ENCODE peak calls at places on chromosomes 4 and X, in four cellular contexts. One of them, this sample, is unnamed.

GRCh38 chr4:69054578-69055200 is 41.6 kb upstream of the UGT2B7 start:
- DNase-seq in mucosa of descending colon: no peak
- DNase-seq in brain microvascular endothelial cell: peak
- DNase-seq in astrocyte of the spinal cord: peak
- DNase-seq in this sample: no peak

GRCh38 chr4:15544196-15544730 is 74.6 kb downstream of the CC2D2A start:
- DNase-seq in mucosa of descending colon: no peak
- DNase-seq in brain microvascular endothelial cell: no peak
- DNase-seq in astrocyte of the spinal cord: no peak
- DNase-seq in this sample: no peak

GRCh38 chr4:89023140-89023539 is 33.8 kb downstream of the FAM13A start:
- DNase-seq in mucosa of descending colon: no peak
- DNase-seq in brain microvascular endothelial cell: no peak
- DNase-seq in astrocyte of the spinal cord: no peak
- DNase-seq in this sample: no peak

GRCh38 chrX:114152130-114152529 is 431.8 kb upstream of the HTR2C start:
- DNase-seq in mucosa of descending colon: no peak
- DNase-seq in brain microvascular endothelial cell: peak
- DNase-seq in astrocyte of the spinal cord: peak
- DNase-seq in this sample: no peak

GRCh38 chrX:40122487-40122886 is 24.7 kb upstream of the BCOR start:
- DNase-seq in mucosa of descending colon: no peak
- DNase-seq in brain microvascular endothelial cell: no peak
- DNase-seq in astrocyte of the spinal cord: no peak
- DNase-seq in this sample: no peak

GRCh38 chr4:1520145-1520661 is 114.0 kb upstream of the NKX1-1 start:
- DNase-seq in mucosa of descending colon: peak
- DNase-seq in brain microvascular endothelial cell: no peak
- DNase-seq in astrocyte of the spinal cord: no peak
- DNase-seq in this sample: no peak

GRCh38 chr4:133641191-133641590 is 492.1 kb downstream of the PCDH10 start:
- DNase-seq in mucosa of descending colon: no peak
- DNase-seq in brain microvascular endothelial cell: no peak
- DNase-seq in astrocyte of the spinal cord: no peak
- DNase-seq in this sample: no peak

GRCh38 chrX:124194903-124195302 is 137.6 kb upstream of the TEX13D start:
- DNase-seq in mucosa of descending colon: no peak
- DNase-seq in brain microvascular endothelial cell: no peak
- DNase-seq in astrocyte of the spinal cord: no peak
- DNase-seq in this sample: no peak

GRCh38 chrX:130155564-130155963 is 10.1 kb downstream of the AIFM1 start:
- DNase-seq in mucosa of descending colon: no peak
- DNase-seq in brain microvascular endothelial cell: no peak
- DNase-seq in astrocyte of the spinal cord: no peak
- DNase-seq in this sample: no peak

GRCh38 chrX:150062292-150063137 is 124.2 kb upstream of the EOLA2 start:
- DNase-seq in mucosa of descending colon: no peak
- DNase-seq in brain microvascular endothelial cell: peak
- DNase-seq in astrocyte of the spinal cord: peak
- DNase-seq in this sample: peak

GRCh38 chrX:152904151-152905080 is 6.5 kb downstream of the ZNF185 start:
- DNase-seq in mucosa of descending colon: peak
- DNase-seq in brain microvascular endothelial cell: peak
- DNase-seq in astrocyte of the spinal cord: peak
- DNase-seq in this sample: peak

GRCh38 chrX:50068893-50069292 is 131.9 kb downstream of the AKAP4 start:
- DNase-seq in mucosa of descending colon: no peak
- DNase-seq in brain microvascular endothelial cell: no peak
- DNase-seq in astrocyte of the spinal cord: no peak
- DNase-seq in this sample: no peak

GRCh38 chrX:50068293-50068568 is 132.6 kb downstream of the AKAP4 start:
- DNase-seq in mucosa of descending colon: no peak
- DNase-seq in brain microvascular endothelial cell: peak
- DNase-seq in astrocyte of the spinal cord: no peak
- DNase-seq in this sample: no peak

GRCh38 chrX:50071507-50071906 is 129.3 kb downstream of the AKAP4 start:
- DNase-seq in mucosa of descending colon: no peak
- DNase-seq in brain microvascular endothelial cell: no peak
- DNase-seq in astrocyte of the spinal cord: no peak
- DNase-seq in this sample: no peak

GRCh38 chrX:50066318-50066937 is 134.4 kb downstream of the AKAP4 start:
- DNase-seq in mucosa of descending colon: no peak
- DNase-seq in brain microvascular endothelial cell: no peak
- DNase-seq in astrocyte of the spinal cord: no peak
- DNase-seq in this sample: no peak

DNA sequence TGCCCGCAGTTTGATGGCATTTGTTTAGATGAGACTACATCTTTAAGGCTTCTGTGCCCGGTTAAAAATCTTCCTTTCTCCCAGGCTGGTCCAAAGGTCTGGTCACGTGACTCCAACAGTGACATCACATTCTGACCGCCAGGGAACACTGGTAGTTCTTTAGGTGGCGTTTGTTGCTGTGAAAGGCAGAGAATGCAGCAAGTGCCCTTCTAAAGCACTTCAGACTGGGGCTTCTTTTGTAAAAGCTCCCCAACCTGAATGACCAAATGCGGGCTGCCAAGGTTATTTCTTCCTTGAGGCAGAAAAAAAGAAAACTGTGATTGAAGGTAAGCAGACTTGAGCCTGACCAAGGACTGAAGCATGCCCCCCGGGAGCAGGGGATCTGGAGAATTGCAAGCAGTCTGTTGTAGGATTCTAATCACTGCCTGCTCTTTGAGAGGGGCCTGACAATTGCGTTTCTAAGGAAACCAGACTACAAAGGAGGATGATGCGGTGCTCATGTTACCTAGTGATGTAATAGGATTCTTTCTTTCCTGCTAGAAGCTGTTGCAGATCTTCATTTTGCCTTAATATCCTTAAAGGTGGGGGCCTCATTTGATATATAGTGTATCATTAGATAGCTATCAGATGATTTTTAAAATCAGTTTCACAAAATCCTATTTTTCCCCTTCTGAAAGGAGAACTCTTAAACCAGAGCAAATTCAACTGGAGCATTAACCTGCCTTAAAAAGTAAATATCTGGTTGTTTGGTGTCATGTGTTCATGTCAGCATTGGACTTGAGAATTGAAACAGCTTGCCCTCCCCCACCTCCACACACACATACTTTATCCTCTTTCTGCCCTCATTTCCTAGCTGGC is 133.1 kb downstream of the AKAP4 start:
- DNase-seq in mucosa of descending colon: peak
- DNase-seq in brain microvascular endothelial cell: peak
- DNase-seq in astrocyte of the spinal cord: peak
- DNase-seq in this sample: no peak
- TF ChIP-seq CTCF in mucosa of descending colon: no peak
- TF ChIP-seq CTCF in brain microvascular endothelial cell: no peak
- TF ChIP-seq CTCF in astrocyte of the spinal cord: no peak
- TF ChIP-seq CTCF in this sample: no peak

DNA sequence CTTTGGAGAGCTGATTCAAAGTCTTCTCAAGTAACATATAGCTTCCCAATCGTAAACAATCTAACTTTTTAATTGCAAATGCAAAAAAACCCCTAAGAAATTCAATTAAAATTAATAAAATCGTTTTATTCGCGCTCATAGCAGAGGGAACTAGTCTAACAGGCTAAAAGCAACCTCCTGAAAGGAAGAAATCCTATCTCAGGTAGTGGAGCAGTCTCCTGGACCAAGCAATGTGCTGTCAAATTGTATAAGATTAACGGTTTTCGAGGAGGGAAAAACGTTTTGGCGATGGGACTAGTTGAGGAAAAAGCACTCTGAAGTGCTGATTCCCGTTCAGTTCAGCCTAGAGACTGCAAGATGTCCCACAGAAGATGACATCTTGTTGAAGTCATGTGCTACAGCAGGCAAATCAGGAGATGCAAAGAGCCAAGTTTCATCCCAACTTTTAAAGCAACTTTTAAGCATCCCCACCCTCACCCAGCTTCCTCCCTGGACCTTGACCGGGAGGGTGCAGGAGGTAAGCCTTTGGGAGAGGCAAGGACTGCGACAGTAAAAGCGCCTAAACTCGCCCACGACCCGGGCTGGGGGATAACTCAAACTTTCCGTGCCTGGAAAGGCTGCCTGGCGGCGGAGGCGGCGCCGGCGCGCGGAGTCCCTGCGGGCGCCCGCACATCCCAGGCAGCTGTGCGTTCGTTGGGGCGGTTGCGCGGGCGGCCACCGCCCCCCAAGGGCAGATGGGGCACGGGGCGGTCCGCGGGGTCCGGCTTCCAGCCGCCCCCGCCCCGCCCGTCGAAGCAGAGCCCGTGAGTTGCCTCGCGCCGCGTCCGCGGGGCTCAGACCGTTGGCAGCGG is 784 bp downstream of the MAP7D3 start:
- DNase-seq in mucosa of descending colon: peak
- DNase-seq in brain microvascular endothelial cell: no peak
- DNase-seq in astrocyte of the spinal cord: no peak
- DNase-seq in this sample: no peak
- TF ChIP-seq CTCF in mucosa of descending colon: no peak
- TF ChIP-seq CTCF in brain microvascular endothelial cell: no peak
- TF ChIP-seq CTCF in astrocyte of the spinal cord: no peak
- TF ChIP-seq CTCF in this sample: no peak

GRCh38 chr4:18020145-18020670 is 1.3 kb downstream of the LCORL start:
- DNase-seq in mucosa of descending colon: no peak
- DNase-seq in brain microvascular endothelial cell: no peak
- DNase-seq in astrocyte of the spinal cord: peak
- DNase-seq in this sample: no peak

GRCh38 chr4:18021470-18021719 is 160 bp downstream of the LCORL start:
- DNase-seq in mucosa of descending colon: no peak
- DNase-seq in brain microvascular endothelial cell: peak
- DNase-seq in astrocyte of the spinal cord: no peak
- DNase-seq in this sample: no peak

GRCh38 chr4:18022572-18023039 is 1.1 kb upstream of the LCORL start:
- DNase-seq in mucosa of descending colon: no peak
- DNase-seq in brain microvascular endothelial cell: no peak
- DNase-seq in astrocyte of the spinal cord: peak
- DNase-seq in this sample: no peak

GRCh38 chr4:18021720-18022571 is at the start of gene LCORL:
- DNase-seq in mucosa of descending colon: peak
- DNase-seq in brain microvascular endothelial cell: peak
- DNase-seq in astrocyte of the spinal cord: peak
- DNase-seq in this sample: peak

DNA sequence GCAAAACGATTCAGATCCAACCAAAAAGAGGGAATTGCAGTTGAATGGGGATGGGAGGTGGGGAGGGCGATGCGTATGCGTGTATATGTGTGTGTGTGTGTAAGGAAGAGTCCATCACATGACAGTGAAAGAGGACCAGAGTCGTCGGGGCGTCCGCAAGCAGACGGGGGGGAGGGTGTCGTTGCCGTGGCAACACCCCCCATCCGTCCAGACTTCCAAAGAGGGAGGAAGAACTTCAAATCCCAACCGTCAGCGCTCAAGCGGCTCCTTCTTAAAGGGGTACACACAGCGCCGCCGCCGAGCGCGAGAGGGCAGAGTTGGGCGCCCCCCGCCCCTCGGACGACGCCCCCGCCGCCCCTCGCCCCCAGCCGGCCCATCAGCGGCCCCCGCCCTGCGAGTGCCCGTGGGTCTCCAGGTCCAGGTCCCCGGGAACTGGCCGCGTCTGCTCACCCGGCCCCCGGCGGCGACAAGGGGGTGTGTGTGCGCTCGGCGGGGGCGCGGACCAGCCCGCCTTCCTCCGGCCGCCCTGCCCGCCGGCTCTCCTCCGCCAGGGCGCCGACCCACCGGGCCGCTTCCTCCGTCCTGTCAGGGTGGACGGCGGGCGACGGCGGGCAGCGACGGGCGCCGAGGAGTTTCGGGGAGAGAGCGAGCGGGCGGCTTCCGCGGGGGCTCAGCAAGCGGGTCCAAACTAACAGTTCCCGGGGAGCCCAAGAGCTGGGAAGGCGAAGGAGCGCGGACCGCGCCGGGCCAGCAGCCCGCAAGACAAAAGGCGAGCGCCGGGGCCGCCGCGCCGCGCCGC is 685 bp downstream of the LCORL start:
- DNase-seq in mucosa of descending colon: peak
- DNase-seq in brain microvascular endothelial cell: peak
- DNase-seq in astrocyte of the spinal cord: peak
- DNase-seq in this sample: peak
- TF ChIP-seq CTCF in mucosa of descending colon: no peak
- TF ChIP-seq CTCF in brain microvascular endothelial cell: no peak
- TF ChIP-seq CTCF in astrocyte of the spinal cord: no peak
- TF ChIP-seq CTCF in this sample: no peak

DNA sequence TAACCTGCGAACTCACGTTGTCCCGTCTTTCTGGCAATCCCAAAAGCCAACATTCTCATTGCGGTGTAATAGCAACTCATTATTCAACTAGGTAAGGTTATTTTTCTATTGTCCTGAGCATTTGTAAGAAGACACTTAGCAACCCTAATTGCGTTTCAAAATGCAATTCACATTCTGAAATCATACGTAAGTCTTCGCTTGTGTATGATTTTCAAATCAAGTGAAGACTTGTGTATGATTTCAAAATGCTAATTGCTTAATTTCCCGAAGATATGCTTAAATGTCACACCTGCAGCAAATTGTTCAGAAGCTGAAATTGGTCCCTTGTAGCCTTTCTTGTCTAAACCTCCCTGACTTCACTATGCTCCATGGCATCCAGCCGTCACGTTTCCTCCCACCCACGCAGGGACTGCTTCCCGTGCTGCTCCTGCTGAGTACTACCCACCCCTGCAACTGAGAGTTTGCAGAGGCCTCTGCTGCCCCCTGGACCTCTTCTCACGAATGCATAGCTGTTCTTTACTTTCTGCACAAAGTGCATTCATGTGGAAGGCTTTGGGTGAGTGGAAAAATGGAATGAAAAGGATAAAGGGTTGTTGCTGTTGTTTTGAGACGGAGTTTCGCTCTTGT is 40.8 kb upstream of the CLDN24 start:
- DNase-seq in mucosa of descending colon: no peak
- DNase-seq in brain microvascular endothelial cell: peak
- DNase-seq in astrocyte of the spinal cord: peak
- DNase-seq in this sample: no peak
- TF ChIP-seq CTCF in mucosa of descending colon: no peak
- TF ChIP-seq CTCF in brain microvascular endothelial cell: peak
- TF ChIP-seq CTCF in astrocyte of the spinal cord: peak
- TF ChIP-seq CTCF in this sample: peak

DNA sequence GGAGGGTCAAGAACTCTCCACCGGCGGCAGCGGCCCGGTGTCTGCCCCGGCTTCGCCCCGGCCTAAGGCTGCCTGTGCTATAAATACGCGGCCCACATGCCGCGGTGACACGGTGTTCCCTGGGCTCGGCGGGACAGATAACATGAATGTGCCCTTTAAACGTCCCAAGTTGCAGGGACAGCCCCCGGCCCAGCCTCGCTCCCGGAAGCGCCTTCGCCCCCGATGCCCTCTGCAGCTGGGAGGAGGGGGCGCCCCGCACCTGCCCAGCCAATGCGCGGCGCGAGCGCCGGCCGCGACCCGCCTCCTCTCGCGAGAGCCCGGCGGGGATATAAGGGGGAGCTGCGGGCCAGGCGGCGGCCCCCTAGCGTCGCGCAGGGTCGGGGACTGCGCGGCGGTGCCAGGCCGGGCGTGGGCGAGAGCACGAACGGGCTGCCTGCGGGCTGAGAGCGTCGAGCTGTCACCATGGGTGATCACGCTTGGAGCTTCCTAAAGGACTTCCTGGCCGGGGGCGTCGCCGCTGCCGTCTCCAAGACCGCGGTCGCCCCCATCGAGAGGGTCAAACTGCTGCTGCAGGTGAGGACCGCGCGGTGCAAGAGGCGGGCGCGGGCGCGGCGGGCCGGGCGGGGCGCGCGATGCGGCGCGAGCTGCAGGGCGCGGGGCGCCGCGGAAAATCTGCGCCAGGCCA is at the start of gene SLC25A4:
- DNase-seq in mucosa of descending colon: peak
- DNase-seq in brain microvascular endothelial cell: peak
- DNase-seq in astrocyte of the spinal cord: peak
- DNase-seq in this sample: peak
- TF ChIP-seq CTCF in mucosa of descending colon: peak
- TF ChIP-seq CTCF in brain microvascular endothelial cell: peak
- TF ChIP-seq CTCF in astrocyte of the spinal cord: peak
- TF ChIP-seq CTCF in this sample: peak

This sample was measured in AG09309.